ENCODE peak calls at places on chromosomes 11 and 22, in seven cellular contexts. B is neuronal stem cell, Y is mesenchymal stem cell, S is trophoblast cell, J is mesendoderm, P is H9, Z is H1. D is an unnamed sample.

GRCh38 chr11:134126197-134126822 is 57.4 kb downstream of the JAM3 start:
- DNase-seq in B (no peak), Y (peak), S (no peak), J (peak), P (peak), Z (peak), D (peak)

GRCh38 chr22:30214703-30215405 is 31.7 kb downstream of the LIF start:
- DNase-seq in B (no peak), Y (no peak), S (no peak), J (no peak), P (peak), Z (no peak), D (no peak)

GRCh38 chr22:42724062-42724461 is 3.4 kb upstream of the A4GALT start:
- DNase-seq in B (no peak), Y (no peak), S (no peak), J (no peak), P (no peak), Z (no peak), D (no peak)

GRCh38 chr11:12177739-12178338 is 67.4 kb downstream of the MICAL2 start:
- DNase-seq in B (no peak), Y (peak), S (no peak), J (peak), P (no peak), Z (no peak), D (peak)

GRCh38 chr11:112238041-112238440 is 11.8 kb downstream of the PTS start:
- DNase-seq in B (no peak), Y (no peak), S (no peak), J (no peak), P (no peak), Z (no peak), D (no peak)

GRCh38 chr11:124917115-124917637 is 1.9 kb upstream of the HEPN1 start:
- DNase-seq in B (no peak), Y (peak), S (no peak), J (peak), P (no peak), Z (no peak), D (peak)

GRCh38 chr11:96272542-96273306 is 70.3 kb downstream of the MAML2 start:
- DNase-seq in B (no peak), Y (peak), S (peak), J (peak), P (no peak), Z (no peak), D (peak)

GRCh38 chr11:1573847-1574255 is 1.8 kb upstream of the DUSP8 start:
- DNase-seq in B (no peak), Y (no peak), S (no peak), J (no peak), P (peak), Z (no peak), D (no peak)

GRCh38 chr11:10407055-10407454 is 48.0 kb upstream of the AMPD3 start:
- DNase-seq in B (no peak), Y (peak), S (peak), J (peak), P (no peak), Z (no peak), D (peak)

GRCh38 chr11:121580154-121580553 is 127.4 kb upstream of the SORL1-AS1 start:
- DNase-seq in B (no peak), Y (no peak), S (no peak), J (no peak), P (no peak), Z (no peak), D (no peak)

GRCh38 chr22:33476206-33476605 is 418.0 kb upstream of the SYN3 start:
- DNase-seq in B (no peak), Y (peak), S (no peak), J (peak), P (no peak), Z (no peak), D (no peak)

GRCh38 chr11:79069504-79069903 is 371.3 kb downstream of the TENM4 start:
- DNase-seq in B (no peak), Y (no peak), S (no peak), J (no peak), P (no peak), Z (no peak), D (no peak)

GRCh38 chr22:46192210-46192993 is 42.1 kb downstream of the PPARA start:
- DNase-seq in B (no peak), Y (no peak), S (no peak), J (no peak), P (no peak), Z (no peak), D (no peak)

GRCh38 chr22:46193898-46194310 is 43.6 kb downstream of the PPARA start:
- DNase-seq in B (no peak), Y (no peak), S (no peak), J (no peak), P (no peak), Z (no peak), D (no peak)

GRCh38 chr22:46198274-46198673 is 47.9 kb downstream of the PPARA start:
- DNase-seq in B (no peak), Y (no peak), S (no peak), J (no peak), P (no peak), Z (no peak), D (no peak)

GRCh38 chr22:46196268-46196667 is 45.9 kb downstream of the PPARA start:
- DNase-seq in B (no peak), Y (no peak), S (no peak), J (no peak), P (no peak), Z (no peak), D (no peak)

DNA sequence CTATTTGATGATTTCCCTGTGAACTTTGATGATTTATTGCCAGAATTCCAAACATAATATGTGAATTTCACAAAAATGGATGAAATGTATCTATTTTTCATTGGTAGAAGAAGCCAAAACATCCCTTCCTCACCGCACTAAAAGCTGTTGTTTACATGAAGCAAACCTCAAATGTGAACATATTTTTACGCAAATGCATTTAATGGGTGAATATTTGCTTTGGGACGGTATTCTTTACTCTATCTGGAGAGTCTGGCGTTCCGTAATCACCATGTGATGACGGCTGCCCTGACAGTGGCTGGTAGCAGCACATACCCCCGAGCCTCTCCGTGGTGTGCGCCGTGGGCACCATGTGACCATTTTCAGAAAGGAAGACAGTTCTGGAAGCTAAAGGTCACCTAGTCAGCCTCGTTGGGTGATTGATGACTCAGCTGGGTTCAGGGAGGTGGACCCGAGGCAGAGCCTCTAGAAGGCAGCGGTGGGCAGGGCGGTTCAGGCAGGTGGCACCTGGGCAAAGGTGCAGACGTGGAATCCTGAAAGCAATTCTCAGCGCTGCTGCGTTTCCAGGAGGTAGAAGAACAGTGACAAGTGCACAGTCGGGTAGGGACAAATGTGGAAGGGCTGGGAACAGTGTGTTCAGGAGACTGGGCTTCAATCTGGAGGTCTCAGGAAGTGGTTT is 45.3 kb downstream of the PPARA start:
- DNase-seq in B (no peak), Y (no peak), S (no peak), J (no peak), P (no peak), Z (no peak), D (peak)
- H3K18ac ChIP-seq in B (no peak), Y (no peak), S (no peak), J (no peak), P (no peak), Z (no peak), D (no peak)

GRCh38 chr11:9263840-9264380 is 1.2 kb downstream of the DENND5A start:
- DNase-seq in B (no peak), Y (peak), S (peak), J (no peak), P (no peak), Z (no peak), D (peak)
- H3K9ac ChIP-seq in B (no peak), Y (peak), S (peak), J (peak), P (peak), Z (no peak), D (peak)

GRCh38 chr11:65476632-65477270 is 22.1 kb upstream of the MALAT1 start:
- DNase-seq in B (no peak), Y (peak), S (no peak), J (no peak), P (no peak), Z (no peak), D (no peak)
- H3K18ac ChIP-seq in B (peak), Y (peak), S (peak), J (peak), P (peak), Z (no peak), D (peak)

DNA sequence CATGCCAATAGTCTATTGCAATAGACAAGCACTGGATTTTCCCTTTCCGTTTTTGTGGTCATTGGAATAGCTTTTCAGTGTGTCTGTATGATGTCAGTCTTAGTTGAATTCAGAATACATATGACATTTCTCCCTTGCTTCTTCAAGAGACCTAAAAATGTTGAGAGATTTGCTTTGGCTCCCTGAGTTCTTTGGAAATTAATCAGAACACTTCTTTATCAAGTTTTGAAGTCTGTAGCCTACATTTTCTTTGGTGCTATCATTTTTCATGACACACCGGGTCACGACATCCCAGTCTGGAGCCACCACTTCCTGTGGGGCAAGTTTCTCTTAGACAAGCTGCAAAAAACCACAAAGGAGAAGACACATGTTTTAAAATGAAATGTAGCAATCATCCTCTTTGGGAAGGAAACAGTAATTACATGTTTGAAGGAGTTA is 847.1 kb downstream of the OPCML start:
- DNase-seq in B (no peak), Y (peak), S (no peak), J (no peak), P (no peak), Z (no peak), D (peak)
- H3K9ac ChIP-seq in B (no peak), Y (no peak), S (no peak), J (no peak), P (no peak), Z (no peak), D (no peak)

GRCh38 chr22:47341464-47341863 is 579.0 kb downstream of the TBC1D22A start:
- DNase-seq in B (no peak), Y (no peak), S (no peak), J (no peak), P (no peak), Z (no peak), D (no peak)
- H3K18ac ChIP-seq in B (no peak), Y (no peak), S (no peak), J (no peak), P (no peak), Z (no peak), D (no peak)

DNA sequence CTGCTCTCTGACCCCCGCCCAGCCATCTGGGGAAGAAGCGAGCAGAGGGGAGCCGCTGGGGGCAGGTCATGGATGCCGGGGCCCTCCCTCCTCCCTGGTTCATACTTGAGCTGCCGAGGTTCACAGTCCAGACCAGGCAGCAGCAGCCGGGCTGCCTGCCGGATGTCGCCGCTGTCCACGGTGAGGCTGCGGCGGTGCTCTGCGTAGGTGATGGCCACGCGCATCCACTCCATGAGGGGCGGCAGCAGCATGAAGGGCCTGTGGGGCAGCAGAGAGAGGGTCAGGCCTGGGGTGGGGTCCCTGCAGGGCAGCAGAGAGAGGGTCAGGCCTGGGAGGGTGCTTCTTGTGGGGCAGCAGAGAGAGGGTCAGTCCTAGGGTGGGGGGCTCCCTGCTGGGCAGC is 67.6 kb downstream of the NAT10 start:
- DNase-seq in B (no peak), Y (no peak), S (no peak), J (no peak), P (no peak), Z (no peak), D (no peak)
- H3K9ac ChIP-seq in B (no peak), Y (no peak), S (no peak), J (no peak), P (no peak), Z (no peak), D (no peak)

D was measured in IMR-90.